ENCODE peak calls at places on chromosomes 4 and X, in five cellular contexts. X is RPMI7951, F is Calu3, T is SW480, B is iPS-NIHi11. A is an unnamed sample.

GRCh38 chr4:55172694-55173287 is 47.4 kb upstream of the KDR start:
- DNase-seq in B (no peak), T (no peak), X (peak), F (peak), A (no peak)

GRCh38 chr4:70601422-70602039 is 9.5 kb downstream of the AMBN start:
- DNase-seq in X (peak), B (peak), T (peak), F (peak), A (peak)

GRCh38 chrX:54540289-54540688 is 10.3 kb downstream of the GNL3L start:
- DNase-seq in B (no peak), X (no peak), F (no peak), T (no peak), A (no peak)

GRCh38 chrX:20664774-20665173 is 398.1 kb upstream of the RPS6KA3 start:
- DNase-seq in B (no peak), X (no peak), F (no peak), T (no peak), A (no peak)

GRCh38 chr4:179695175-179695574 is 2252.9 kb upstream of the AGA start:
- DNase-seq in F (no peak), T (no peak), X (peak), B (no peak), A (no peak)

GRCh38 chrX:9392445-9392844 is 72.4 kb upstream of the TBL1X start:
- DNase-seq in X (peak), B (no peak), T (no peak), F (no peak), A (no peak)

GRCh38 chr4:27084685-27085356 is 224.2 kb downstream of the STIM2 start:
- DNase-seq in B (peak), F (no peak), T (peak), X (peak), A (no peak)

GRCh38 chrX:70769659-70770232 is 138.8 kb downstream of the TEX11 start:
- DNase-seq in F (no peak), T (peak), B (no peak), X (no peak), A (no peak)

GRCh38 chr4:21992330-21992729 is 43.8 kb upstream of the KCNIP4 start:
- DNase-seq in X (no peak), F (no peak), T (no peak), B (no peak), A (no peak)

GRCh38 chr4:47876310-47876709 is 38.1 kb downstream of the NFXL1 start:
- DNase-seq in T (no peak), F (no peak), B (no peak), X (no peak), A (no peak)

GRCh38 chr4:24519649-24520048 is 64.7 kb downstream of the DHX15 start:
- DNase-seq in T (no peak), B (no peak), X (no peak), F (no peak), A (no peak)

GRCh38 chr4:81724925-81725329 is 253.2 kb upstream of the RASGEF1B start:
- DNase-seq in T (peak), B (no peak), F (peak), X (no peak), A (peak)

GRCh38 chr4:56858302-56858644 is 36.8 kb upstream of the SPINK2 start:
- DNase-seq in F (no peak), X (no peak), T (no peak), B (no peak), A (no peak)

GRCh38 chr4:21888195-21888976 is 60.2 kb downstream of the KCNIP4 start:
- DNase-seq in T (peak), X (peak), B (no peak), F (no peak), A (no peak)

GRCh38 chr4:76457885-76458284 is 22.9 kb downstream of the SHROOM3 start:
- DNase-seq in F (peak), X (no peak), B (no peak), T (no peak), A (no peak)

GRCh38 chr4:143407475-143407874 is 70.8 kb downstream of the GAB1 start:
- DNase-seq in T (no peak), X (peak), F (no peak), B (no peak), A (no peak)

GRCh38 chr4:128558896-128559669 is 250.4 kb upstream of the JADE1 start:
- DNase-seq in F (no peak), B (no peak), X (peak), T (no peak), A (no peak)

GRCh38 chr4:81631958-81632439 is 160.3 kb upstream of the RASGEF1B start:
- DNase-seq in X (no peak), B (peak), T (peak), F (peak), A (no peak)

GRCh38 chr4:95363966-95364365 is 184.8 kb downstream of the UNC5C start:
- DNase-seq in T (no peak), X (no peak), F (peak), B (no peak), A (no peak)

GRCh38 chr4:163157157-163157556 is 9.5 kb downstream of the NAF1 start:
- DNase-seq in F (no peak), X (no peak), T (no peak), B (no peak), A (no peak)

GRCh38 chrX:153554519-153555167 is 37.2 kb downstream of the ATP2B3 start:
- DNase-seq in F (peak), X (peak), B (peak), T (peak), A (peak)

GRCh38 chr4:26000274-26000950 is 86.4 kb downstream of the SMIM20 start:
- DNase-seq in F (no peak), X (peak), B (no peak), T (no peak), A (no peak)

GRCh38 chrX:16687514-16687913 is 25.0 kb downstream of the CTPS2 start:
- DNase-seq in X (peak), B (no peak), T (no peak), F (no peak), A (no peak)

GRCh38 chr4:41256740-41257256 is at the start of gene UCHL1:
- DNase-seq in X (peak), F (no peak), B (peak), T (no peak), A (no peak)

GRCh38 chr4:65646136-65646535 is 24.2 kb downstream of the EPHA5 start:
- DNase-seq in X (no peak), B (no peak), F (no peak), T (no peak), A (no peak)

GRCh38 chrX:12304261-12304660 is 166.0 kb downstream of the FRMPD4 start:
- DNase-seq in T (no peak), X (no peak), B (no peak), F (no peak), A (no peak)

GRCh38 chrX:28920141-28920540 is 332.9 kb downstream of the IL1RAPL1 start:
- DNase-seq in T (no peak), X (no peak), B (no peak), F (no peak), A (no peak)

GRCh38 chr4:96295143-96295763 is 455.4 kb downstream of the PDHA2 start:
- DNase-seq in F (no peak), T (no peak), B (no peak), X (no peak), A (no peak)

GRCh38 chrX:137354851-137355250 is 211.1 kb upstream of the ZIC3 start:
- DNase-seq in F (no peak), T (no peak), B (no peak), X (no peak), A (no peak)

GRCh38 chrX:151974336-151975227 is at the start of gene GABRE:
- DNase-seq in X (peak), B (peak), F (peak), T (peak), A (no peak)

GRCh38 chrX:55057691-55058249 is 17.1 kb upstream of the PAGE2B start:
- DNase-seq in T (peak), X (peak), F (peak), B (peak), A (peak)